ENCODE peak calls at places on chromosomes 5 and 9, in seven cellular contexts. K is cardiac fibroblast, G is HepG2, X is lower lobe of right lung, F is fibroblast of pulmonary artery, O is thyroid gland, Q is brain microvascular endothelial cell. A is an unnamed sample.

GRCh38 chr9:107760469-107761242 is 271.1 kb upstream of the KLF4 start:
- DNase-seq in K (no peak), G (no peak), X (peak; percentile 81), F (no peak), O (no peak), Q (no peak), A (no peak)

GRCh38 chr5:149228610-149229297 is 42.9 kb upstream of the AFAP1L1 start:
- DNase-seq in K (peak; percentile 95), G (peak; percentile 79), X (no peak), F (peak; percentile 94), O (no peak), Q (peak; percentile 67), A (no peak)

GRCh38 chr5:123429221-123429954 is 6.2 kb upstream of the CEP120 start:
- DNase-seq in K (no peak), G (no peak), X (no peak), F (no peak), O (no peak), Q (no peak), A (no peak)

GRCh38 chr5:99032234-99033013 is 103.6 kb upstream of the CHD1 start:
- DNase-seq in K (peak; percentile 90), G (peak; percentile 74), X (no peak), F (peak; percentile 90), O (peak; percentile 67), Q (peak; percentile 62), A (no peak)

GRCh38 chr5:164532226-164532937 is 1027.0 kb downstream of the MAT2B start:
- DNase-seq in K (no peak), G (no peak), X (no peak), F (no peak), O (no peak), Q (no peak), A (no peak)

GRCh38 chr9:5714501-5715401 is 85.8 kb downstream of the RIC1 start:
- DNase-seq in K (peak; percentile 53), G (peak; percentile 25), X (no peak), F (peak; percentile 38), O (peak; percentile 13), Q (peak; percentile 6), A (no peak)

GRCh38 chr5:73066466-73066865 is 53.9 kb upstream of the TMEM171 start:
- DNase-seq in K (peak; percentile 83), G (no peak), X (no peak), F (peak; percentile 55), O (no peak), Q (peak; percentile 75), A (no peak)

GRCh38 chr9:89891221-89892052 is 286.6 kb downstream of the GADD45G start:
- DNase-seq in K (no peak), G (no peak), X (no peak), F (peak; percentile 40), O (no peak), Q (no peak), A (no peak)

GRCh38 chr9:76591256-76591950 is 132.4 kb downstream of the GCNT1 start:
- DNase-seq in K (peak; percentile 48), G (no peak), X (no peak), F (peak; percentile 81), O (no peak), Q (no peak), A (no peak)

GRCh38 chr9:73549991-73550390 is 398.3 kb downstream of the ANXA1 start:
- DNase-seq in K (no peak), G (peak; percentile 31), X (no peak), F (no peak), O (no peak), Q (no peak), A (no peak)

GRCh38 chr5:178323541-178323865 is 90.9 kb upstream of the PHYKPL start:
- DNase-seq in K (no peak), G (no peak), X (no peak), F (no peak), O (no peak), Q (no peak), A (peak; percentile 42)

GRCh38 chr5:120258123-120258522 is 206.0 kb upstream of the PRR16 start:
- DNase-seq in K (peak; percentile 28), G (no peak), X (no peak), F (peak; percentile 61), O (no peak), Q (no peak), A (no peak)

GRCh38 chr5:38452201-38452600 is 104.2 kb downstream of the LIFR start:
- DNase-seq in K (no peak), G (no peak), X (no peak), F (no peak), O (no peak), Q (no peak), A (no peak)

GRCh38 chr5:144183254-144183889 is 12.7 kb downstream of the KCTD16 start:
- DNase-seq in K (peak; percentile 79), G (no peak), X (no peak), F (peak; percentile 66), O (no peak), Q (no peak), A (no peak)

GRCh38 chr5:14264605-14265316 is 121.6 kb downstream of the TRIO start:
- DNase-seq in K (peak; percentile 97), G (peak; percentile 78), X (peak; percentile 94), F (peak; percentile 92), O (peak; percentile 90), Q (peak; percentile 96), A (peak; percentile 95)
- H3K4me3 ChIP-seq in K (no peak overlapping the region), G (peak overlapping the region; percentile 26), X (peak overlapping the region; percentile 17), F (peak overlapping the region; percentile 43), O (no peak overlapping the region), Q (peak overlapping the region; percentile 16), A (peak overlapping the region; percentile 54)

GRCh38 chr5:88878976-88879375 is 4.0 kb downstream of the MEF2C start:
- DNase-seq in K (peak; percentile 75), G (no peak), X (no peak), F (peak; percentile 35), O (no peak), Q (no peak), A (no peak)

GRCh38 chr5:88875609-88876234 is 7.3 kb downstream of the MEF2C start:
- DNase-seq in K (peak; percentile 73), G (no peak), X (no peak), F (peak; percentile 34), O (peak; percentile 30), Q (peak; percentile 47), A (no peak)

GRCh38 chr5:88879724-88880123 is 3.3 kb downstream of the MEF2C start:
- DNase-seq in K (peak; percentile 47), G (no peak), X (no peak), F (no peak), O (no peak), Q (peak; percentile 28), A (no peak)

GRCh38 chr5:88877826-88878225 is 5.2 kb downstream of the MEF2C start:
- DNase-seq in K (peak; percentile 90), G (no peak), X (no peak), F (peak; percentile 60), O (no peak), Q (peak; percentile 85), A (no peak)

GRCh38 chr5:88876714-88877113 is 6.3 kb downstream of the MEF2C start:
- DNase-seq in K (peak; percentile 45), G (no peak), X (no peak), F (no peak), O (no peak), Q (no peak), A (no peak)
- H3K4me3 ChIP-seq in K (no peak overlapping the region), G (no peak overlapping the region), X (no peak overlapping the region), F (no peak overlapping the region), O (no peak overlapping the region), Q (no peak overlapping the region), A (no peak overlapping the region)

DNA sequence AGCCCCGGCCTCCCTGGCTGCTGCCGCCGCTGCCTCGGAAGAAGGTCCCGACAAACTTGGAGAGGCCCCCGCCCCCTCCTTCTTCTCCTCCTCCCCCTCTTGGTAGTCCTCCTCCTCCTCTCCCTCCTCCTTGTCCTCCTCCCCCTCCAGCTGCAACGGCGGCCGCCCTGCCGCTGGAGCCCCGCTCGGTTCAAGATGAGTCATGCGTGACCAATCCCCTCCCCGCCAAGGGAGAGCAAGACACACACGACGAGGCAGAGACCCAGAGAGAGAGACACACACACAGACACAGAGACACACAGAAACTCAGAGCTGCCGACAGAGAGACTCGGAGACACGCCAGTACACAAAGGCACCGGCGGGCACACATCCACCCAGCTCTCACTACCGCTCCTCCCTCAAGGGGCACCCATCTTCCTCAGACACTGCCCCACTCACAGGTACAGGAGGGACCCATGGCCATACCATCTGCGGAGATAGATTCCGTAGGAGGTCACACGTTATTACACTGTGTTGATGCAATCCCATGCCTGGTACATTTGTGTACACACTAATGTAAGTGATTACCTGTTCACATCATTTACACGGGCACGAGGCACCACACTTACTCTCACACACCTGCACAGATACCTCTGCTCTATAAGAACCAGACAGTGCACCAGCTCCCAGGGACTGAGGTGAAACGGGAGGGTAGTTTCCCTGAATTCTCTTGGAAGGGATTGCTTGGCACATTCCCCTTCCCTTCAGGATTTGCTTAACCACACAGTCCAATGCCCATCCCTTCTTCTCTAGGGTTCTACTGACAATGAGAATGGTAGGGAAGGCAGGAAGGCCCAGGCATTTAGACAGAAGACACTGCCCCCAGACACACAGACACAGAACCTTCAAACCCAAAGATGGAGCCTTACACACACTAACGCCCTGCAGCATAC is at the start of gene LHX6:
- DNase-seq in K (peak; percentile 29), G (no peak), X (no peak), F (peak; percentile 18), O (no peak), Q (peak; percentile 15), A (peak; percentile 72)
- H3K4me3 ChIP-seq in K (no peak within 1 kb of the TSS), G (peak within 1 kb of the TSS; percentile 41), X (peak within 1 kb of the TSS; percentile 50), F (no peak within 1 kb of the TSS), O (peak within 1 kb of the TSS; percentile 36), Q (peak within 1 kb of the TSS; percentile 20), A (peak within 1 kb of the TSS; percentile 37)

DNA sequence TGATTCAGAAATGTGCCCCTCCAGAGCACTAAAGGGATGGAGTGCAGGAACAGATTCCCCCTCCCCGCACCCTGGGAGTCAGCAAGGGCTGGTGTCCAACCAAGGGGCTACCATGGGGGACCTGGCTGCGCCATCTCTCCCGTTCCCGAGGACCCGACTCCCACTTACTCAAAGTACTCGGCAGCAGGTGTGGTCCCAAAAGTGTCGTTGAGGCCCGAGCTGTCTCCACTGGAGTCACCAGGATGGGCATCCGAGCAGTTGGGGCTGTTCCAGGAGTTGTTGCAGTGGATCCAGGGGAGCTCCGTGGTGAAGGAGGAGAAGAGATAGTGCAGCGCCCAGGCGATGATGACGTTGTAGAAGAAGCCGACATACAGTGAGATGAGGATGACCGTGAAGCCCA is 12.9 kb downstream of the SLC6A3 start:
- DNase-seq in K (no peak), G (no peak), X (no peak), F (no peak), O (no peak), Q (no peak), A (peak; percentile 58)
- H3K4me3 ChIP-seq in K (no peak overlapping the region), G (no peak overlapping the region), X (no peak overlapping the region), F (no peak overlapping the region), O (no peak overlapping the region), Q (no peak overlapping the region), A (no peak overlapping the region)

A was measured in kidney.